ENCODE peak calls at places on chromosome 17, in five cellular contexts. P is type B pancreatic cell, L is AG09309, G is OCI-LY7, E is amniotic stem cell. N is an unnamed sample.

GRCh38 chr17:19431691-19432090 is 20.7 kb downstream of the RNF112 start:
- DNase-seq in G (no peak), P (no peak), L (no peak), E (no peak), N (no peak)

GRCh38 chr17:67359960-67360817 is 6.2 kb downstream of the PSMD12 start:
- DNase-seq in L (no peak), G (peak; percentile 62), P (no peak), E (no peak), N (no peak)

GRCh38 chr17:36592316-36592710 is 634 bp downstream of the DHRS11 start:
- DNase-seq in E (no peak), L (no peak), P (peak; percentile 73), G (no peak), N (peak; percentile 90)

GRCh38 chr17:35889818-35890773 is 9.9 kb upstream of the CCL5 start:
- DNase-seq in E (peak; percentile 20), P (no peak), G (no peak), L (peak; percentile 57), N (no peak)

GRCh38 chr17:52390422-52390821 is 231.9 kb upstream of the CA10 start:
- DNase-seq in L (no peak), G (no peak), E (no peak), P (no peak), N (no peak)

GRCh38 chr17:51298508-51299371 is 38.4 kb downstream of the UTP18 start:
- DNase-seq in G (peak; percentile 55), P (no peak), L (no peak), E (no peak), N (no peak)

GRCh38 chr17:15250459-15250858 is 14.7 kb downstream of the PMP22 start:
- DNase-seq in P (no peak), E (no peak), G (no peak), L (no peak), N (no peak)

GRCh38 chr17:39973496-39973895 is 7.1 kb upstream of the PSMD3 start:
- DNase-seq in P (no peak), E (no peak), G (no peak), L (no peak), N (no peak)

GRCh38 chr17:17484451-17484899 is 7.7 kb downstream of the MED9 start:
- DNase-seq in P (no peak), E (no peak), G (no peak), L (no peak), N (no peak)

GRCh38 chr17:38751803-38752118 is 780 bp upstream of the PSMB3 start:
- DNase-seq in E (peak; percentile 55), P (peak; percentile 93), G (peak; percentile 85), L (peak; percentile 51), N (no peak)

GRCh38 chr17:68491381-68491849 is 20.8 kb upstream of the PRKAR1A start:
- DNase-seq in P (no peak), E (no peak), L (no peak), G (peak; percentile 85), N (no peak)

GRCh38 chr17:69609495-69610315 is 195.2 kb downstream of the MAP2K6 start:
- DNase-seq in E (no peak), G (no peak), L (peak; percentile 10), P (no peak), N (no peak)

GRCh38 chr17:40550608-40551007 is 14.7 kb downstream of the CCR7 start:
- DNase-seq in G (no peak), P (peak; percentile 34), L (no peak), E (no peak), N (peak; percentile 90)

GRCh38 chr17:4858068-4858879 is 25.1 kb downstream of the MINK1 start:
- DNase-seq in L (no peak), G (no peak), E (no peak), P (no peak), N (no peak)

GRCh38 chr17:81206166-81206565 is 16.6 kb downstream of the CEP131 start:
- DNase-seq in P (no peak), E (no peak), L (no peak), G (no peak), N (no peak)

GRCh38 chr17:64565563-64565962 is 58.8 kb downstream of the CEP95 start:
- DNase-seq in P (no peak), L (no peak), E (no peak), G (no peak), N (no peak)

GRCh38 chr17:11558681-11559234 is 39.5 kb upstream of the DNAH9 start:
- DNase-seq in L (no peak), E (no peak), P (no peak), G (no peak), N (no peak)

GRCh38 chr17:18041776-18042175 is 2.6 kb downstream of the GID4 start:
- DNase-seq in G (no peak), L (peak; percentile 78), E (no peak), P (no peak), N (no peak)

GRCh38 chr17:81918762-81919545 is 978 bp upstream of the SIRT7 start:
- DNase-seq in P (no peak), L (no peak), G (no peak), E (no peak), N (no peak)

GRCh38 chr17:13561606-13562270 is 40.0 kb downstream of the HS3ST3A1 start:
- DNase-seq in E (no peak), P (no peak), L (no peak), G (no peak), N (no peak)

GRCh38 chr17:37067555-37068111 is 118.9 kb downstream of the AATF start:
- DNase-seq in L (peak; percentile 20), E (peak; percentile 28), G (no peak), P (no peak), N (no peak)

GRCh38 chr17:75626496-75627038 is 6.7 kb upstream of the SMIM5 start:
- DNase-seq in P (no peak), L (no peak), E (no peak), G (no peak), N (no peak)

GRCh38 chr17:74759243-74759801 is 10.9 kb downstream of the NHERF1 start:
- DNase-seq in P (no peak), E (no peak), G (peak; percentile 74), L (no peak), N (no peak)

GRCh38 chr17:42136654-42137051 is 14.0 kb downstream of the HSPB9 start:
- DNase-seq in P (no peak), G (no peak), E (no peak), L (no peak), N (no peak)

GRCh38 chr17:50155115-50155819 is 4.8 kb upstream of the PPP1R9B start:
- DNase-seq in L (no peak), P (no peak), G (no peak), E (no peak), N (no peak)

GRCh38 chr17:80732268-80732667 is 187.6 kb downstream of the RPTOR start:
- DNase-seq in G (no peak), P (no peak), E (no peak), L (peak; percentile 51), N (no peak)

GRCh38 chr17:73586153-73586906 is 57.9 kb downstream of the SDK2 start:
- DNase-seq in G (no peak), L (no peak), P (no peak), E (no peak), N (no peak)

GRCh38 chr17:13031718-13032350 is 14.0 kb upstream of the ELAC2 start:
- DNase-seq in G (peak; percentile 74), P (no peak), E (no peak), L (no peak), N (no peak)

GRCh38 chr17:17732892-17733670 is 51.8 kb downstream of the RAI1 start:
- DNase-seq in P (no peak), E (peak; percentile 29), L (no peak), G (no peak), N (no peak)

GRCh38 chr17:35879748-35880654 is at the start of gene CCL5:
- DNase-seq in G (peak; percentile 14), P (no peak), E (no peak), L (no peak), N (no peak)

GRCh38 chr17:7263071-7263800 is 958 bp upstream of the CLDN7 start:
- DNase-seq in L (no peak), P (no peak), G (no peak), E (no peak), N (no peak)

GRCh38 chr17:4097165-4097960 is 45.5 kb downstream of the ZZEF1 start:
- DNase-seq in L (no peak), P (no peak), G (no peak), E (no peak), N (no peak)

GRCh38 chr17:75652934-75653549 is 13.9 kb downstream of the RECQL5 start:
- DNase-seq in P (no peak), L (no peak), G (peak; percentile 75), E (no peak), N (no peak)

GRCh38 chr17:38444151-38444550 is 15.9 kb downstream of the ARHGAP23 start:
- DNase-seq in L (no peak), G (peak; percentile 74), E (peak; percentile 33), P (no peak), N (no peak)

GRCh38 chr17:21275579-21276339 is 8.8 kb upstream of the MAP2K3 start:
- DNase-seq in E (peak; percentile 59), G (peak; percentile 94), P (peak; percentile 93), L (no peak), N (peak; percentile 98)

GRCh38 chr17:4605826-4606225 is 21.5 kb downstream of the SMTNL2 start:
- DNase-seq in G (no peak), P (no peak), E (no peak), L (no peak), N (no peak)